ENCODE peak calls at places on chromosome 1, in six cellular contexts. O is A549, S is right lobe of liver, J is gastrocnemius medialis, D is adrenal gland, V is endothelial cell of umbilical vein. W is an unnamed sample.

GRCh38 chr1:234752927-234753326 is 142.9 kb upstream of the IRF2BP2 start:
- DNase-seq in O (no peak), S (no peak), J (no peak), D (no peak), V (no peak), W (no peak)

GRCh38 chr1:157431751-157432150 is 120.6 kb downstream of the FCRL5 start:
- DNase-seq in O (no peak), S (no peak), J (no peak), D (no peak), V (no peak), W (no peak)

GRCh38 chr1:79042117-79042516 is 35.6 kb upstream of the ADGRL4 start:
- DNase-seq in O (peak), S (no peak), J (no peak), D (no peak), V (peak), W (no peak)

GRCh38 chr1:205739348-205740160 is 10.4 kb downstream of the NUCKS1 start:
- DNase-seq in O (peak), S (no peak), J (no peak), D (no peak), V (no peak), W (no peak)

GRCh38 chr1:182259229-182259872 is 132.2 kb downstream of the GLUL start:
- DNase-seq in O (no peak), S (peak), J (peak), D (peak), V (no peak), W (peak)

GRCh38 chr1:215530401-215530984 is 36.6 kb upstream of the KCTD3 start:
- DNase-seq in O (no peak), S (no peak), J (no peak), D (no peak), V (no peak), W (no peak)

GRCh38 chr1:13462682-13463081 is 51.1 kb downstream of the LRRC38 start:
- DNase-seq in O (no peak), S (no peak), J (no peak), D (no peak), V (no peak), W (no peak)

GRCh38 chr1:27132624-27133023 is 22.3 kb downstream of the SLC9A1 start:
- DNase-seq in O (no peak), S (no peak), J (peak), D (no peak), V (no peak), W (no peak)

GRCh38 chr1:29237906-29238600 is 1.7 kb downstream of the PTPRU start:
- DNase-seq in O (peak), S (peak), J (peak), D (peak), V (peak), W (peak)

GRCh38 chr1:22204989-22205913 is 62.4 kb upstream of the WNT4 start:
- DNase-seq in O (peak), S (no peak), J (no peak), D (peak), V (no peak), W (no peak)

GRCh38 chr1:24683713-24684162 is 40.6 kb downstream of the SRRM1 start:
- DNase-seq in O (peak), S (no peak), J (no peak), D (peak), V (peak), W (peak)

GRCh38 chr1:235057385-235058306 is 71.0 kb downstream of the TOMM20 start:
- DNase-seq in O (no peak), S (no peak), J (no peak), D (no peak), V (no peak), W (no peak)

GRCh38 chr1:234716907-234717375 is 107.0 kb upstream of the IRF2BP2 start:
- DNase-seq in O (no peak), S (no peak), J (peak), D (no peak), V (no peak), W (no peak)

GRCh38 chr1:159289059-159289458 is 13.1 kb upstream of the FCER1A start:
- DNase-seq in O (no peak), S (no peak), J (no peak), D (no peak), V (no peak), W (no peak)

GRCh38 chr1:19055001-19055400 is 98.5 kb upstream of the IFFO2 start:
- DNase-seq in O (no peak), S (no peak), J (no peak), D (no peak), V (no peak), W (no peak)

GRCh38 chr1:201628490-201628889 is 89.6 kb downstream of the NAV1 start:
- DNase-seq in O (no peak), S (no peak), J (no peak), D (no peak), V (no peak), W (no peak)

GRCh38 chr1:226541631-226542622 is 6.6 kb upstream of the STUM start:
- DNase-seq in O (no peak), S (peak), J (peak), D (peak), V (peak), W (no peak)

GRCh38 chr1:110829955-110830553 is 42.9 kb upstream of the CD53 start:
- DNase-seq in O (peak), S (no peak), J (no peak), D (no peak), V (peak), W (no peak)

GRCh38 chr1:39080269-39080826 is 54.2 kb downstream of the NDUFS5 start:
- DNase-seq in O (no peak), S (no peak), J (no peak), D (no peak), V (no peak), W (no peak)

GRCh38 chr1:202155478-202156021 is 4.9 kb downstream of the PTPN7 start:
- DNase-seq in O (peak), S (peak), J (no peak), D (peak), V (peak), W (no peak)

GRCh38 chr1:230728710-230729392 is 14.9 kb upstream of the AGT start:
- DNase-seq in O (no peak), S (peak), J (no peak), D (no peak), V (no peak), W (no peak)

GRCh38 chr1:202012544-202013478 is 2.4 kb downstream of the ELF3 start:
- DNase-seq in O (peak), S (no peak), J (no peak), D (no peak), V (no peak), W (no peak)

GRCh38 chr1:44489481-44489880 is 84.4 kb downstream of the RNF220 start:
- DNase-seq in O (no peak), S (no peak), J (no peak), D (no peak), V (no peak), W (no peak)

GRCh38 chr1:66542811-66543767 is 9.1 kb downstream of the SGIP1 start:
- DNase-seq in O (peak), S (peak), J (peak), D (peak), V (peak), W (peak)

GRCh38 chr1:213419369-213420030 is 368.5 kb downstream of the RPS6KC1 start:
- DNase-seq in O (no peak), S (no peak), J (no peak), D (no peak), V (no peak), W (peak)

GRCh38 chr1:162405800-162406199 is 6.1 kb downstream of the SH2D1B start:
- DNase-seq in O (peak), S (no peak), J (no peak), D (no peak), V (peak), W (no peak)

GRCh38 chr1:87141556-87141955 is 187.1 kb upstream of the LMO4 start:
- DNase-seq in O (no peak), S (no peak), J (no peak), D (no peak), V (no peak), W (no peak)

GRCh38 chr1:88061106-88061829 is 622.8 kb upstream of the PKN2 start:
- DNase-seq in O (peak), S (peak), J (no peak), D (peak), V (peak), W (peak)

GRCh38 chr1:22447581-22448215 is 4.0 kb upstream of the ZBTB40 start:
- DNase-seq in O (peak), S (no peak), J (peak), D (peak), V (no peak), W (no peak)

GRCh38 chr1:232432313-232432712 is 197.6 kb downstream of the SIPA1L2 start:
- DNase-seq in O (no peak), S (no peak), J (no peak), D (no peak), V (no peak), W (no peak)

GRCh38 chr1:211788626-211789025 is 41.9 kb downstream of the LPGAT1 start:
- DNase-seq in O (no peak), S (no peak), J (no peak), D (no peak), V (no peak), W (no peak)

GRCh38 chr1:187067160-187067559 is 238.4 kb downstream of the PLA2G4A start:
- DNase-seq in O (no peak), S (no peak), J (no peak), D (no peak), V (no peak), W (no peak)

GRCh38 chr1:205633421-205633976 is 1.7 kb upstream of the ELK4 start:
- DNase-seq in O (no peak), S (no peak), J (no peak), D (no peak), V (peak), W (no peak)

GRCh38 chr1:51519857-51520699 is 1.0 kb upstream of the EPS15 start:
- DNase-seq in O (no peak), S (no peak), J (no peak), D (peak), V (peak), W (no peak)

GRCh38 chr1:204435246-204435885 is 23.7 kb upstream of the PPP1R15B start:
- DNase-seq in O (no peak), S (peak), J (peak), D (peak), V (no peak), W (no peak)

GRCh38 chr1:207579436-207579799 is 65.5 kb upstream of the CR1L start:
- DNase-seq in O (peak), S (peak), J (peak), D (peak), V (peak), W (no peak)

GRCh38 chr1:172108494-172108893 is 267.2 kb downstream of the DNM3 start:
- DNase-seq in O (no peak), S (no peak), J (no peak), D (no peak), V (no peak), W (no peak)

GRCh38 chr1:45485949-45486348 is 5.0 kb downstream of the TESK2 start:
- DNase-seq in O (no peak), S (no peak), J (no peak), D (no peak), V (no peak), W (no peak)

GRCh38 chr1:55582078-55582477 is 366.9 kb upstream of the USP24 start:
- DNase-seq in O (no peak), S (no peak), J (no peak), D (no peak), V (no peak), W (peak)
- TF ChIP-seq CTCF in O (no peak), S (no peak), J (no peak), D (no peak), V (no peak), W (no peak)

GRCh38 chr1:164563821-164564251 is 4.9 kb downstream of the PBX1 start:
- DNase-seq in O (no peak), S (no peak), J (no peak), D (no peak), V (peak), W (no peak)

GRCh38 chr1:164561461-164561860 is 2.5 kb downstream of the PBX1 start:
- DNase-seq in O (no peak), S (no peak), J (no peak), D (no peak), V (peak), W (no peak)

GRCh38 chr1:164562947-164563346 is 4.0 kb downstream of the PBX1 start:
- DNase-seq in O (no peak), S (no peak), J (no peak), D (no peak), V (peak), W (no peak)

GRCh38 chr1:164561007-164561406 is 2.0 kb downstream of the PBX1 start:
- DNase-seq in O (no peak), S (no peak), J (no peak), D (no peak), V (peak), W (no peak)

GRCh38 chr1:164565356-164565755 is 6.4 kb downstream of the PBX1 start:
- DNase-seq in O (no peak), S (no peak), J (no peak), D (no peak), V (no peak), W (no peak)
- H3K4me3 ChIP-seq in O (no peak), S (no peak), J (peak), D (peak), V (no peak), W (no peak)

GRCh38 chr1:8817413-8818324 is at the start of gene RERE:
- DNase-seq in O (peak), S (peak), J (peak), D (peak), V (peak), W (peak)
- TF ChIP-seq POLR2A in O (peak), S (peak), J (peak), D (peak), V (peak), W (peak)

DNA sequence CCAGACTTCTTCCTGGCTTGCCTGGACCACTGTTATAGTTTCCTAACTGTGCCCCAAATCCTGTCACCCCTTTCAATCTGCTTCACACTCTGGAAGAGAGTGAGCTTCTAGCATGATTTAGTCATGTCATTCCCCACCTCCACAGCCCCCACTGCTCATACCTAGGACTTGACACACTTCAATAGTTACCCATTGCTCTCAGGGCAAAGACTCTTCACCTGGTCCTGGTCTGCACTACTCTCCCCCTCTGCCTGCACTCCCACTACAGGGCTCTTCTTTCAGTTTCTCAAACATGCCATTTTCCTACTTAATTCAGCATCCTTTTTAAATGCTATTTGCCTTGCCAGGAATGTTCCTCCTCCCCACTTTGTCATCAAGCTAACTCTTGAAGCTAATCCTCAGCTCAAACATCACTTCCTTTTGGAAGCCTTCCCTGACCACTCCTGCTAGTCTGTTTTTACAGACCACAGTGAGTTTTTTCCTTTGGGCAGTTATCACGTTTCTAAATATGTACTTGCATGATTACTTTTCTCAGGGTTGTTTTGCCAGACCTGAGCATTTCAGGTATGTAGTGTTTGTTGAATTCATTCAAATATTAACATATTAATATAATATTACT is 24.7 kb downstream of the CYP2J2 start:
- DNase-seq in O (no peak), S (no peak), J (no peak), D (no peak), V (no peak), W (no peak)
- TF ChIP-seq CTCF in O (no peak), S (no peak), J (no peak), D (no peak), V (no peak), W (no peak)

GRCh38 chr1:151716405-151716762 is 219 bp downstream of the CELF3 start:
- DNase-seq in O (no peak), S (no peak), J (no peak), D (no peak), V (no peak), W (no peak)
- H3K4me3 ChIP-seq in O (peak), S (no peak), J (no peak), D (no peak), V (no peak), W (no peak)

W was measured in lower leg skin.